ENCODE peak calls at places on chromosome 10, in four cellular contexts. W is neuronal stem cell, L is mesenchymal stem cell, M is H1. D is an unnamed sample.

GRCh38 chr10:58350619-58351323 is 16.0 kb downstream of the UBE2D1 start:
- DNase-seq in M (no peak), L (no peak), W (no peak), D (no peak)

GRCh38 chr10:23362879-23363787 is 18.5 kb upstream of the C10orf67 start:
- DNase-seq in M (no peak), W (no peak), L (no peak), D (no peak)

GRCh38 chr10:97780991-97781540 is 9.3 kb upstream of the SFRP5 start:
- DNase-seq in L (no peak), M (no peak), W (no peak), D (no peak)

GRCh38 chr10:23157239-23157661 is 34.9 kb upstream of the PTF1A start:
- DNase-seq in L (no peak), W (no peak), M (no peak), D (no peak)

GRCh38 chr10:43411536-43411935 is 2.5 kb upstream of the HNRNPF start:
- DNase-seq in L (no peak), W (no peak), M (no peak), D (no peak)

GRCh38 chr10:19302117-19302516 is 253.5 kb downstream of the MALRD1 start:
- DNase-seq in L (no peak), M (no peak), W (no peak), D (no peak)

GRCh38 chr10:11318812-11319598 is 292.4 kb downstream of the USP6NL start:
- DNase-seq in L (no peak), W (no peak), M (peak; percentile 48), D (peak; percentile 24)

GRCh38 chr10:31033166-31033565 is 1.5 kb upstream of the ZNF438 start:
- DNase-seq in L (no peak), M (no peak), W (no peak), D (no peak)

GRCh38 chr10:987635-987905 is 664 bp upstream of the GTPBP4 start:
- DNase-seq in L (peak; percentile 57), W (no peak), M (no peak), D (peak; percentile 41)

GRCh38 chr10:122852261-122852660 is 6.6 kb upstream of the CUZD1 start:
- DNase-seq in W (no peak), M (no peak), L (peak; percentile 7), D (no peak)

GRCh38 chr10:48667960-48668541 is 16.6 kb upstream of the WDFY4 start:
- DNase-seq in W (no peak), M (no peak), L (no peak), D (no peak)

GRCh38 chr10:96344178-96344577 is 14.6 kb downstream of the OPALIN start:
- DNase-seq in L (no peak), W (no peak), M (no peak), D (no peak)

GRCh38 chr10:70771311-70772194 is 13.6 kb downstream of the TBATA start:
- DNase-seq in L (no peak), M (peak; percentile 31), W (no peak), D (no peak)

GRCh38 chr10:73798927-73799563 is 12.4 kb downstream of the NDST2 start:
- DNase-seq in W (no peak), L (no peak), M (no peak), D (no peak)

GRCh38 chr10:108877130-108877529 is 1046.2 kb downstream of the XPNPEP1 start:
- DNase-seq in W (peak; percentile 1), L (peak; percentile 60), M (no peak), D (no peak)

GRCh38 chr10:124997791-124998623 is 56.1 kb downstream of the ZRANB1 start:
- DNase-seq in W (no peak), L (no peak), M (peak; percentile 40), D (no peak)

GRCh38 chr10:119896061-119896655 is 3.6 kb downstream of the SEC23IP start:
- DNase-seq in W (no peak), M (no peak), L (peak; percentile 66), D (no peak)

GRCh38 chr10:73999703-74000102 is 1.8 kb downstream of the VCL start:
- DNase-seq in W (no peak), M (no peak), L (peak; percentile 32), D (no peak)

GRCh38 chr10:92640110-92640509 is 47.2 kb downstream of the KIF11 start:
- DNase-seq in M (no peak), W (no peak), L (peak; percentile 52), D (no peak)

GRCh38 chr10:84258034-84258695 is 13.3 kb downstream of the RGR start:
- DNase-seq in L (no peak), W (no peak), M (no peak), D (no peak)

GRCh38 chr10:62183857-62184805 is 84.5 kb downstream of the RTKN2 start:
- DNase-seq in L (no peak), M (no peak), W (no peak), D (no peak)

GRCh38 chr10:22630229-22631174 is 83.9 kb downstream of the PIP4K2A start:
- DNase-seq in W (no peak), M (no peak), L (peak; percentile 87), D (peak; percentile 85)

GRCh38 chr10:124307531-124308350 is 111.0 kb downstream of the OAT start:
- DNase-seq in M (no peak), W (no peak), L (no peak), D (no peak)

GRCh38 chr10:2036209-2036608 is 298.9 kb upstream of the ADARB2 start:
- DNase-seq in W (no peak), L (no peak), M (no peak), D (no peak)
- H4K8ac ChIP-seq in W (no peak overlapping the region), L (no peak overlapping the region), M (no peak overlapping the region), D (no peak overlapping the region)

GRCh38 chr10:8076948-8077347 is 22.5 kb downstream of the GATA3 start:
- DNase-seq in M (no peak), W (no peak), L (no peak), D (no peak)

GRCh38 chr10:8078027-8078426 is 23.5 kb downstream of the GATA3 start:
- DNase-seq in L (no peak), W (no peak), M (no peak), D (no peak)

GRCh38 chr10:8073696-8074416 is 19.4 kb downstream of the GATA3 start:
- DNase-seq in W (no peak), M (no peak), L (no peak), D (no peak)

GRCh38 chr10:8074881-8075280 is 20.4 kb downstream of the GATA3 start:
- DNase-seq in M (no peak), W (no peak), L (no peak), D (no peak)

DNA sequence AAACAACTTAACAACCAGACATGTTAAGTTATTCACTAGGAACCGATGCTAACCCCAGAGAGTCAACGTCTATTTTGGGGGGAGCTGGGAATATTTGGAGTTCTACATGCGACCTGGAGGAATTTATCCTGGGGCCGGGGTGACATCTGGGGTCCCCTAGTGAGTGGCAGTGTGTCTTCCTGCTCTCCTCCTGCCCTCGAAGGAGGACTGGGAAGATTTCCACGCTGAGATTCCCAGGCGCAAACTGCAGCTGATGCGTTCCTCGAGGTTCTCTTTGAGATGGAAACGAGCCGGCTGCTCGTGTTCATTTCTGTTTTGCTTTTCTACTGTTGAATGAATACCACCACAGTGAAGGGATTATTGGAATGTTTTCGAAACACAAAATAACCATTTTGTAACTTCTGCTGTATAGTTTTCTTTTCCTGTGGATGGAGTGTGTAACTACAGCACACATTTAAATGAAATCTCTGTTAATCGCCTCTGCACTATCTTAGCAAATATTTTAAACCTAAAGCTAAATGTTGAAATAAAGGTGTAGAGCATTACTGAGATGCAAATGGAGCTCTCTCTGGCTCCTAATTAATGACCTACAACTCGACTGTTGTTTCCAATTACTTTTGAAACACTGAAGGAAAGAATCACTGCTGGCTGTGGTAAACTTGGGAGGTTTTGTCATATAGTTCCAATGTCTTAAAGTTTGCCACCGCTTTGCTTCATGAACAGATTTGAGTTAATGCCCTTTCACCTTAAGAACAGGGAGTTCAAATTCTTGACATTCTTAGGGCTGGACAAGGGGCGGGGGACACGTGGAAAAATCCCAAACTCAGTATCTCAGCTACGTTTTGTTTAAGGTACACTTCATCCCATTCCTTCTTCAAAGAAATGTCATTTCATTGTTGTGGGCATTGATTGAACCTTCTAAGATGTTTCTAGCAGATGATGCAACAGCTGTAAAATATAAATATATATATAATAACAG is 21.1 kb downstream of the GATA3 start:
- DNase-seq in L (no peak), M (no peak), W (no peak), D (peak; percentile 55)
- H2BK5ac ChIP-seq in L (no peak overlapping the region), M (no peak overlapping the region), W (no peak overlapping the region), D (no peak overlapping the region)

GRCh38 chr10:90149563-90149962 is 448.2 kb downstream of the KIF20B start:
- DNase-seq in M (no peak), W (no peak), L (no peak), D (no peak)
- H4K8ac ChIP-seq in M (no peak overlapping the region), W (no peak overlapping the region), L (no peak overlapping the region), D (no peak overlapping the region)

DNA sequence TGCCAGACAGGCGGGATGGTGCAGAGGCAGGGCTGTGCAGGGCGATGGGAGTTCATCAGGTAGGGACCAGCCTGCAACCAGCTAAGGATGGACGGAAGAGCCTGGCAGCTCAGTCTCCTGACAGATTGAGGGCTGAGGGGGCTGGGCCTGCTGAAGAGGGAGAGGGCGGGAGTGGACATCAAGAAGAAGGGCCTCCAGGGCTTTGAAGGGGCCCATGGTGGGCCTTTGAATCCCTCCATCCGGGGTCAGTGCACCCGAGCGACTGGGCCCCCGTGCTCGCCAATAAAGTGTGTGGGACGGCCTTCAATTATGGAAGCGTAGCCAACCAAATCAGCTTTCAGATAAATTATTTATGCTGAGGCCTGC is 431.2 kb downstream of the RPS24 start:
- DNase-seq in M (no peak), W (no peak), L (no peak), D (no peak)
- H2BK5ac ChIP-seq in M (no peak overlapping the region), W (no peak overlapping the region), L (no peak overlapping the region), D (no peak overlapping the region)

DNA sequence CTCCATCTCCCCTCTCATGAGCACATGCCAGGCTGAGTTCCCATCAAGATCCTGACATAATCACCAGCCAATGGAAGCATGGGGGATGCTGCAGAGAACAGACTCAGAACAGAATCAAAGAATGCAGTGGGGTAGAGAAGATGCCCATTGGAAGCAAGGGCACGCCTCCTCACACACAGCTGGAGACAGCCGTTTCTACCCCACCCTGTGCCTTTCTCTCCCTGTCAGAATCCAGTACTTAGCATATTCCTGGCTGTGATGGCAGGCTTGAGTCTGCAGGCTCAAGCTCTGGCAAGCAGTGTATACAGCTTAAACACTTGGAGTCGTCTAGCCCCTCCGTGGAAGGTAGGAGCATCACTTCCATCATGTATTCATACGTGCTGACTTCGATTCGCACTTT is 867.9 kb downstream of the NRG3 start:
- DNase-seq in L (no peak), W (no peak), M (no peak), D (no peak)
- H4K8ac ChIP-seq in L (no peak overlapping the region), W (no peak overlapping the region), M (no peak overlapping the region), D (no peak overlapping the region)

DNA sequence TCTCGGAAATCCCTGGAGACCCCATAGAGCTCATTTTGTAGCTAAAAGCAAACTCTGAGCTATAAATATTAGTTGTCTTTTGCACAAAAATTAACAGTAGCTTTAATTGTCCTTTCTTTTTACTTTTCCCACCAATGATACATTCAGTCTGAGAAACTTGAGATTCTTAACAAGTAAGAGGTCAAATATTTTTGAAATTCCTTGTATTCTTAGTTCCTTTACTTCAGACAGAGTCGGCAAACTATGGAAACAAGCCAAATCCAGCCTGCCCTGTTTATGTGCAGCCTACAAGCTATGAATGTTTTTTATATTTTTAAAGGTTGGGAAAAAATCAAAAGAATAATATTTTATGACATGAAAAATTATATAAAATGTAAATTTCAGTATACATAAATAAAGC is 146.6 kb downstream of the CTNNA3 start:
- DNase-seq in L (no peak), M (no peak), W (no peak), D (no peak)
- H2BK5ac ChIP-seq in L (no peak overlapping the region), M (no peak overlapping the region), W (no peak overlapping the region), D (no peak overlapping the region)

DNA sequence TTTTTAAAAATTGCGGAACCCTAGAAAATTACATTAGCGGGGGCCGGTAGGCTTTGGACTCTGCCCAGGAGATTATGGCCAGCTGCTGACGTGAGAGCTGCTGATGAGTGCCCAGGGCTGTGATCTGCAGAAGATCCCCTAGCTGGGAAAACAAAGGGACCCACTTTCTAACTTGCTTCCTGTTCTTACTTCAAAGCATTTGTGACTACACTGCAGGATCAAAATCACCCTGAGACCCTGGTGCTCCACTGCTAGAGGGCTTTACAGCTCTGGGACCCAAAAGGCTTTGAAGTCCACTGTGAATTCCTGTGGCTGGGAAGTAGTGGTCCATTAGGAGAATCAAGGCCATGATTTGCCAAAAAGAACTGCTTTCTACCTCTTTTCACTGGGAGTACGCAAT is 499.4 kb upstream of the AKR1E2 start:
- DNase-seq in M (no peak), L (no peak), W (no peak), D (no peak)
- H4K8ac ChIP-seq in M (no peak overlapping the region), L (no peak overlapping the region), W (peak overlapping the region; percentile 6), D (no peak overlapping the region)

D was measured in mesendoderm.